ENCODE peak calls at places on chromosomes 16 and 17, in five cellular contexts. One of them, this sample, is unnamed.
A peak's percentile ranks its signal among the peaks of the same experiment; 100 is the strongest.

GRCh38 chr17:1076299-1076981 is 79.5 kb downstream of the TIMM22 start:
- DNase-seq in fibroblast of the aortic adventitia: no peak
- DNase-seq in heart left ventricle: peak; percentile 24
- DNase-seq in transverse colon: no peak
- DNase-seq in pancreas: peak; percentile 44
- DNase-seq in this sample: no peak

GRCh38 chr16:4330277-4330882 is 14.5 kb downstream of the GLIS2 start:
- DNase-seq in fibroblast of the aortic adventitia: peak; percentile 71
- DNase-seq in heart left ventricle: peak; percentile 93
- DNase-seq in transverse colon: peak; percentile 83
- DNase-seq in pancreas: peak; percentile 93
- DNase-seq in this sample: peak; percentile 71

GRCh38 chr16:19804538-19805323 is 79.9 kb downstream of the GPRC5B start:
- DNase-seq in fibroblast of the aortic adventitia: no peak
- DNase-seq in heart left ventricle: peak; percentile 78
- DNase-seq in transverse colon: peak; percentile 41
- DNase-seq in pancreas: peak; percentile 75
- DNase-seq in this sample: no peak

GRCh38 chr17:2697611-2698162 is 13.9 kb downstream of the CLUH start:
- DNase-seq in fibroblast of the aortic adventitia: no peak
- DNase-seq in heart left ventricle: peak; percentile 54
- DNase-seq in transverse colon: peak; percentile 7
- DNase-seq in pancreas: peak; percentile 69
- DNase-seq in this sample: no peak

GRCh38 chr17:75514299-75515228 is 773 bp downstream of the CASKIN2 start:
- DNase-seq in fibroblast of the aortic adventitia: peak; percentile 18
- DNase-seq in heart left ventricle: peak; percentile 66
- DNase-seq in transverse colon: peak; percentile 26
- DNase-seq in pancreas: peak; percentile 88
- DNase-seq in this sample: peak; percentile 23

GRCh38 chr17:42853004-42853403 is 2.0 kb downstream of the AOC3 start:
- DNase-seq in fibroblast of the aortic adventitia: no peak
- DNase-seq in heart left ventricle: peak; percentile 24
- DNase-seq in transverse colon: no peak
- DNase-seq in pancreas: no peak
- DNase-seq in this sample: no peak

GRCh38 chr16:85204242-85205010 is 92.2 kb upstream of the CIBAR2 start:
- DNase-seq in fibroblast of the aortic adventitia: peak; percentile 96
- DNase-seq in heart left ventricle: no peak
- DNase-seq in transverse colon: no peak
- DNase-seq in pancreas: peak; percentile 52
- DNase-seq in this sample: peak; percentile 71

GRCh38 chr16:52976539-52977167 is 76.0 kb downstream of the CHD9NB start:
- DNase-seq in fibroblast of the aortic adventitia: peak; percentile 27
- DNase-seq in heart left ventricle: no peak
- DNase-seq in transverse colon: no peak
- DNase-seq in pancreas: no peak
- DNase-seq in this sample: peak; percentile 28

GRCh38 chr16:2842340-2843000 is 12.4 kb downstream of the ZG16B start:
- DNase-seq in fibroblast of the aortic adventitia: peak; percentile 10
- DNase-seq in heart left ventricle: peak; percentile 81
- DNase-seq in transverse colon: peak; percentile 52
- DNase-seq in pancreas: peak; percentile 78
- DNase-seq in this sample: peak; percentile 69

GRCh38 chr17:63675607-63676539 is 24.1 kb downstream of the LIMD2 start:
- DNase-seq in fibroblast of the aortic adventitia: peak; percentile 96
- DNase-seq in heart left ventricle: no peak
- DNase-seq in transverse colon: peak; percentile 86
- DNase-seq in pancreas: peak; percentile 93
- DNase-seq in this sample: peak; percentile 88

GRCh38 chr16:11966173-11966572 is 1.2 kb downstream of the TNFRSF17 start:
- DNase-seq in fibroblast of the aortic adventitia: no peak
- DNase-seq in heart left ventricle: no peak
- DNase-seq in transverse colon: no peak
- DNase-seq in pancreas: no peak
- DNase-seq in this sample: no peak

GRCh38 chr17:80393961-80394360 is 21.0 kb upstream of the ENDOV start:
- DNase-seq in fibroblast of the aortic adventitia: no peak
- DNase-seq in heart left ventricle: no peak
- DNase-seq in transverse colon: no peak
- DNase-seq in pancreas: no peak
- DNase-seq in this sample: no peak

GRCh38 chr16:58225965-58226602 is 28.2 kb upstream of the CSNK2A2 start:
- DNase-seq in fibroblast of the aortic adventitia: no peak
- DNase-seq in heart left ventricle: no peak
- DNase-seq in transverse colon: no peak
- DNase-seq in pancreas: no peak
- DNase-seq in this sample: no peak

GRCh38 chr17:37384560-37385160 is 8.9 kb downstream of the C17orf78 start:
- DNase-seq in fibroblast of the aortic adventitia: no peak
- DNase-seq in heart left ventricle: no peak
- DNase-seq in transverse colon: no peak
- DNase-seq in pancreas: no peak
- DNase-seq in this sample: peak; percentile 6

GRCh38 chr17:62892069-62892675 is 73.9 kb upstream of the TANC2 start:
- DNase-seq in fibroblast of the aortic adventitia: peak; percentile 54
- DNase-seq in heart left ventricle: no peak
- DNase-seq in transverse colon: no peak
- DNase-seq in pancreas: no peak
- DNase-seq in this sample: no peak

GRCh38 chr16:82891918-82892317 is 265.1 kb downstream of the CDH13 start:
- DNase-seq in fibroblast of the aortic adventitia: no peak
- DNase-seq in heart left ventricle: no peak
- DNase-seq in transverse colon: no peak
- DNase-seq in pancreas: no peak
- DNase-seq in this sample: no peak

GRCh38 chr17:38341035-38341721 is 2.6 kb downstream of the GPR179 start:
- DNase-seq in fibroblast of the aortic adventitia: peak; percentile 25
- DNase-seq in heart left ventricle: peak; percentile 80
- DNase-seq in transverse colon: peak; percentile 43
- DNase-seq in pancreas: peak; percentile 92
- DNase-seq in this sample: no peak

GRCh38 chr16:1945559-1946391 is 2.8 kb upstream of the MSRB1 start:
- DNase-seq in fibroblast of the aortic adventitia: no peak
- DNase-seq in heart left ventricle: no peak
- DNase-seq in transverse colon: no peak
- DNase-seq in pancreas: no peak
- DNase-seq in this sample: no peak

GRCh38 chr16:51549836-51550235 is 398.8 kb upstream of the SALL1 start:
- DNase-seq in fibroblast of the aortic adventitia: peak; percentile 79
- DNase-seq in heart left ventricle: no peak
- DNase-seq in transverse colon: no peak
- DNase-seq in pancreas: no peak
- DNase-seq in this sample: no peak

GRCh38 chr16:19119564-19119963 is 5.8 kb downstream of the ITPRIPL2 start:
- DNase-seq in fibroblast of the aortic adventitia: peak; percentile 89
- DNase-seq in heart left ventricle: no peak
- DNase-seq in transverse colon: no peak
- DNase-seq in pancreas: no peak
- DNase-seq in this sample: peak; percentile 95

GRCh38 chr16:84952335-84953050 is 58.8 kb downstream of the ZDHHC7 start:
- DNase-seq in fibroblast of the aortic adventitia: peak; percentile 94
- DNase-seq in heart left ventricle: peak; percentile 81
- DNase-seq in transverse colon: peak; percentile 83
- DNase-seq in pancreas: no peak
- DNase-seq in this sample: peak; percentile 99

GRCh38 chr17:49823614-49824013 is 24.3 kb downstream of the TAC4 start:
- DNase-seq in fibroblast of the aortic adventitia: no peak
- DNase-seq in heart left ventricle: no peak
- DNase-seq in transverse colon: no peak
- DNase-seq in pancreas: no peak
- DNase-seq in this sample: peak; percentile 84

GRCh38 chr16:79449067-79449466 is 151.5 kb downstream of the MAF start:
- DNase-seq in fibroblast of the aortic adventitia: no peak
- DNase-seq in heart left ventricle: no peak
- DNase-seq in transverse colon: no peak
- DNase-seq in pancreas: no peak
- DNase-seq in this sample: no peak

GRCh38 chr17:44187131-44187899 is 543 bp downstream of the TMUB2 start:
- DNase-seq in fibroblast of the aortic adventitia: peak; percentile 63
- DNase-seq in heart left ventricle: peak; percentile 83
- DNase-seq in transverse colon: no peak
- DNase-seq in pancreas: peak; percentile 84
- DNase-seq in this sample: peak; percentile 66

GRCh38 chr17:75238684-75239191 is 22.7 kb downstream of the GGA3 start:
- DNase-seq in fibroblast of the aortic adventitia: peak; percentile 64
- DNase-seq in heart left ventricle: peak; percentile 79
- DNase-seq in transverse colon: peak; percentile 61
- DNase-seq in pancreas: no peak
- DNase-seq in this sample: peak; percentile 59

GRCh38 chr17:61724777-61725176 is 133.8 kb upstream of the NACA2 start:
- DNase-seq in fibroblast of the aortic adventitia: no peak
- DNase-seq in heart left ventricle: no peak
- DNase-seq in transverse colon: no peak
- DNase-seq in pancreas: no peak
- DNase-seq in this sample: peak; percentile 69

DNA sequence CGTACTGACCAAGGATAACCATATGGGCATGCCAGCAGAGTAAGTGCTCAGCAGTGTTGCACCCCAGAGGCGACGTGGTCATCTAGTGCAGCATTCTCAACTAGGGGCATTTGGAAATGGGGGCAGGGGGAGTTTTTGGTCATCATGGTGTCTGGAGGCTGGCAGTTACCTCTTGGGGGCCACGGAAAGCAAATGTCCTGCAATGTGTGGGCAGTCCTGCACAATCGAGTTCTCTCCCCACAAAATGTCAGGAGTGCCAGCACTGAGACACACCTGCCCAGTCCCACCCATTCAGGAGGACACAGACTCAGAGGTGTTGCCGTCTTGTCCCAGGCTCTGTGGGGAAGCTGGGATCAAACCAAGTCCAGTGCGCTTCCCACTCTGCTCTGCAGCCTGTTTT is 3.0 kb downstream of the RASL10B start:
- DNase-seq in fibroblast of the aortic adventitia: no peak
- DNase-seq in heart left ventricle: no peak
- DNase-seq in transverse colon: no peak
- DNase-seq in pancreas: no peak
- DNase-seq in this sample: no peak
- TF ChIP-seq CTCF in fibroblast of the aortic adventitia: no peak
- TF ChIP-seq CTCF in heart left ventricle: no peak
- TF ChIP-seq CTCF in transverse colon: no peak
- TF ChIP-seq CTCF in pancreas: no peak
- TF ChIP-seq CTCF in this sample: no peak

DNA sequence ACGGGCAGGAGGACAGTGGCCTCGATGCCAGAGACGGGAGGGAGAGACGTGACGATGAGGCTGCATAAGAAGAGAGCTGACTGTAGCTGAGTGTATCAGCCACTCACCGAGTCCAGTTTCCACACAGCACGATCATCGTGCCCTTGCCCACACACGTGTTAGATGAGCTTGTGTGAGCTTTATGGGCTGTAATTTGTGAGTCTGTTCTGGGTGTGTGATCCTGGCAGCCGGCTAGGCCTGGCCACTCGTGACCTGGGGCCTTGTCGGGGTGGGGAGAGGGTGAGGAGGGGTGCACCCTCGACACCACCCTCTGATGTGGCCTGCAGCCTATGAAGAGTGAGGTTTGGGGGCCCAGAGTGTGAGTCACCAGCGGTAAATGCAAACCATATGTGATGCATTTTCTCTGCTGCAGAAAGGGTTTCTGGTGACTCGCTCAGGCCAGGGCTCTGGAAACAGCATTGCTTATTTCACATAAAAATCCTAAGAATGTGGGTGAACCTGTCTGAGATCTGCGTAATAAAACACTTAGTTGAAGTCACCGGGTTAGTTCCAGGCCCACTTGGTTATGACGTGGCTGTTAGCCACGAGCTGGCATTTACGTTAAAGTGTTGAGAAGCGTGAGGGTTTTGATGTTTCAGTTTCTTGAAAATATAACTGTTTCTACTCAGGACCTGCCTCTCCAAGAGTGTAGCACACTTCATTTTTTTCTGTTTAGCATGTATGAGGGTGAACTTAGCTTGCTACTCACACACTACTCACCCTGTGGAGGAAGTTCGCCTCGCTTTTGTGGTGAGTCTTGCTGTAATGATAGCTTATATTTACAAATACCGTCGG is 4.2 kb downstream of the METRNL start:
- DNase-seq in fibroblast of the aortic adventitia: peak; percentile 99
- DNase-seq in heart left ventricle: no peak
- DNase-seq in transverse colon: no peak
- DNase-seq in pancreas: no peak
- DNase-seq in this sample: peak; percentile 97
- H3K4me3 ChIP-seq in fibroblast of the aortic adventitia: peak overlapping the region; percentile 82
- H3K4me3 ChIP-seq in heart left ventricle: no peak overlapping the region
- H3K4me3 ChIP-seq in transverse colon: no peak overlapping the region
- H3K4me3 ChIP-seq in pancreas: no peak overlapping the region
- H3K4me3 ChIP-seq in this sample: peak overlapping the region; percentile 3

DNA sequence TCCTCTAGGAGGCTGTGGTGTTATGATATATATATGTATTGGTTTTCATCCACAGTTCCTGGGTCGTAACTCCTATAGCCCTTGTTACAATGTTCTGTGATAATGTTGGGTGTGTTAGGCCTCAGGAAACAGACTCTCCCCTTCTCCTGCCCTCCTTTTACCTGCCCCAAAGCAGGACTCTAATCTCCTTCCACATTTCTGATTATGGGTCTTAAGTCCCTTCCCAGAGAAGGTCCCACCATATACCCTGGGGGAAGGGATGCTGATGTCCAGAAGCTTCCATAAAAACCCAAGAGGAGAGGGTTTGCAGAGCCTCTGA is 450 bp upstream of the C1QBP start:
- DNase-seq in fibroblast of the aortic adventitia: no peak
- DNase-seq in heart left ventricle: no peak
- DNase-seq in transverse colon: no peak
- DNase-seq in pancreas: no peak
- DNase-seq in this sample: no peak
- TF ChIP-seq CTCF in fibroblast of the aortic adventitia: no peak
- TF ChIP-seq CTCF in heart left ventricle: no peak
- TF ChIP-seq CTCF in transverse colon: peak; percentile 28
- TF ChIP-seq CTCF in pancreas: no peak
- TF ChIP-seq CTCF in this sample: no peak

GRCh38 chr17:7177954-7178477 is 1.2 kb downstream of the ASGR1 start:
- DNase-seq in fibroblast of the aortic adventitia: no peak
- DNase-seq in heart left ventricle: no peak
- DNase-seq in transverse colon: no peak
- DNase-seq in pancreas: no peak
- DNase-seq in this sample: peak; percentile 17
- H3K4me3 ChIP-seq in fibroblast of the aortic adventitia: peak overlapping the region; percentile 63
- H3K4me3 ChIP-seq in heart left ventricle: peak overlapping the region; percentile 41
- H3K4me3 ChIP-seq in transverse colon: peak overlapping the region; percentile 27
- H3K4me3 ChIP-seq in pancreas: peak overlapping the region; percentile 35
- H3K4me3 ChIP-seq in this sample: peak overlapping the region; percentile 65

GRCh38 chr16:22973451-22973991 is 159.6 kb downstream of the HS3ST2 start:
- DNase-seq in fibroblast of the aortic adventitia: no peak
- DNase-seq in heart left ventricle: no peak
- DNase-seq in transverse colon: no peak
- DNase-seq in pancreas: no peak
- DNase-seq in this sample: no peak
- TF ChIP-seq CTCF in fibroblast of the aortic adventitia: no peak
- TF ChIP-seq CTCF in heart left ventricle: no peak
- TF ChIP-seq CTCF in transverse colon: no peak
- TF ChIP-seq CTCF in pancreas: no peak
- TF ChIP-seq CTCF in this sample: no peak